ENCODE peak calls at places on chromosomes 11 and 22, in seven cellular contexts. Q, B, P, D, V, O and N are unnamed samples.

GRCh38 chr22:47124451-47124881 is 362.0 kb downstream of the TBC1D22A start:
- DNase-seq in D (no peak), P (no peak), O (no peak), Q (no peak), V (no peak), B (no peak), N (no peak)

GRCh38 chr11:46112961-46113617 is 8.2 kb downstream of the PHF21A start:
- DNase-seq in B (peak; percentile 55), V (peak; percentile 50), Q (no peak), D (no peak), P (peak; percentile 73), O (peak; percentile 81), N (peak; percentile 96)

GRCh38 chr11:76769645-76770586 is 13.2 kb upstream of the TSKU start:
- DNase-seq in V (no peak), D (no peak), Q (no peak), O (no peak), P (peak; percentile 41), B (no peak), N (no peak)

GRCh38 chr22:17158176-17158567 is 905 bp downstream of the HDHD5 start:
- DNase-seq in Q (no peak), B (no peak), P (no peak), V (no peak), D (no peak), O (no peak), N (no peak)

GRCh38 chr11:33997473-33998347 is 53.8 kb upstream of the CAPRIN1 start:
- DNase-seq in Q (no peak), B (no peak), P (no peak), D (no peak), V (no peak), O (no peak), N (peak; percentile 95)

GRCh38 chr11:128193633-128194032 is 393.7 kb downstream of the ETS1 start:
- DNase-seq in V (no peak), O (no peak), Q (no peak), B (no peak), D (peak; percentile 24), P (no peak), N (no peak)

GRCh38 chr11:131246589-131247164 is 123.7 kb upstream of the NTM start:
- DNase-seq in Q (no peak), V (no peak), O (no peak), B (no peak), P (no peak), D (no peak), N (peak; percentile 55)

GRCh38 chr11:118136341-118136740 is 16.3 kb downstream of the SCN4B start:
- DNase-seq in B (no peak), D (no peak), Q (no peak), O (no peak), P (no peak), V (no peak), N (no peak)

GRCh38 chr11:123137496-123138270 is 57.4 kb downstream of the CLMP start:
- DNase-seq in D (no peak), V (peak; percentile 73), O (no peak), P (no peak), Q (no peak), B (no peak), N (peak; percentile 97)

GRCh38 chr11:2265854-2266585 is 4.4 kb downstream of the ASCL2 start:
- DNase-seq in B (no peak), P (no peak), D (no peak), O (no peak), Q (peak; percentile 14), V (no peak), N (no peak)